ENCODE peak calls at places on chromosomes 4 and X, in ten cellular contexts. O, R, V, N, F, D, E, G, B and H are unnamed samples.

GRCh38 chr4:155099231-155099630 is 109.2 kb upstream of the NPY2R start:
- DNase-seq in O (no peak), G (no peak), N (no peak), V (no peak), R (no peak), E (no peak), D (no peak), B (no peak), F (no peak), H (no peak)

GRCh38 chrX:136076942-136077341 is 70.4 kb upstream of the FHL1 start:
- DNase-seq in N (no peak), F (no peak), E (no peak), D (no peak), G (no peak), B (no peak), R (no peak), O (no peak), V (no peak), H (no peak)

GRCh38 chrX:68183612-68184214 is 249.6 kb downstream of the OPHN1 start:
- DNase-seq in F (no peak), B (no peak), N (no peak), D (no peak), R (no peak), V (no peak), G (no peak), O (no peak), E (no peak), H (no peak)

GRCh38 chr4:179607003-179607402 is 2164.8 kb upstream of the AGA start:
- DNase-seq in O (no peak), R (no peak), E (no peak), G (no peak), V (no peak), D (no peak), B (no peak), F (no peak), N (no peak), H (no peak)

GRCh38 chrX:630007-630921 is at the start of gene SHOX:
- DNase-seq in N (no peak), D (no peak), V (peak), F (no peak), G (no peak), B (no peak), R (no peak), E (no peak), O (no peak), H (peak)

GRCh38 chr4:53895137-53895536 is 169.3 kb downstream of the CHIC2 start:
- DNase-seq in N (no peak), F (no peak), R (no peak), E (no peak), O (no peak), G (no peak), B (no peak), V (no peak), D (no peak), H (no peak)

GRCh38 chr4:139753686-139754085 is 88.1 kb downstream of the MGST2 start:
- DNase-seq in G (no peak), N (no peak), B (no peak), F (no peak), D (no peak), O (no peak), V (no peak), R (no peak), E (no peak), H (no peak)

GRCh38 chrX:19625612-19626011 is 110.3 kb upstream of the MAP3K15 start:
- DNase-seq in D (peak), F (no peak), N (no peak), G (no peak), V (no peak), E (no peak), B (no peak), R (no peak), O (peak), H (no peak)

GRCh38 chr4:137993232-137993631 is 248.9 kb downstream of the SLC7A11 start:
- DNase-seq in B (no peak), N (no peak), R (no peak), O (no peak), G (no peak), D (no peak), E (no peak), F (no peak), V (no peak), H (no peak)

GRCh38 chr4:47720787-47721186 is 117.1 kb downstream of the CORIN start:
- DNase-seq in F (no peak), G (no peak), R (no peak), D (no peak), O (no peak), B (no peak), N (no peak), V (no peak), E (no peak), H (no peak)

GRCh38 chrX:153901753-153902140 is 2.7 kb upstream of the AVPR2 start:
- DNase-seq in B (no peak), E (no peak), V (no peak), O (no peak), G (no peak), N (no peak), F (no peak), D (no peak), R (no peak), H (no peak)

GRCh38 chrX:41389311-41389888 is 55.4 kb downstream of the DDX3X start:
- DNase-seq in D (no peak), B (no peak), O (peak), E (no peak), N (no peak), V (no peak), G (no peak), F (no peak), R (no peak), H (no peak)

GRCh38 chr4:183098080-183098722 is 856 bp upstream of the WWC2 start:
- DNase-seq in O (peak), F (no peak), N (peak), V (peak), D (peak), R (peak), G (peak), E (peak), B (peak), H (peak)

GRCh38 chrX:13087322-13088154 is 43.1 kb upstream of the FAM9C start:
- DNase-seq in O (peak), D (peak), G (peak), F (no peak), E (no peak), V (no peak), B (peak), R (no peak), N (peak), H (no peak)

GRCh38 chr4:129708776-129709175 is 612.8 kb downstream of the C4orf33 start:
- DNase-seq in V (no peak), F (no peak), D (no peak), R (no peak), G (no peak), N (no peak), E (no peak), B (no peak), O (no peak), H (no peak)

GRCh38 chr4:29336851-29337250 is 1383.3 kb upstream of the PCDH7 start:
- DNase-seq in V (no peak), N (no peak), F (no peak), G (no peak), B (no peak), R (no peak), E (no peak), O (no peak), D (no peak), H (no peak)

GRCh38 chr4:72312032-72312650 is 256.9 kb downstream of the ADAMTS3 start:
- DNase-seq in R (no peak), G (no peak), V (peak), D (no peak), B (no peak), O (peak), E (peak), N (no peak), F (peak), H (no peak)

GRCh38 chrX:70171636-70172035 is 5.6 kb upstream of the DGAT2L6 start:
- DNase-seq in B (no peak), R (no peak), V (no peak), F (no peak), D (no peak), N (no peak), G (no peak), O (no peak), E (no peak), H (no peak)

GRCh38 chr4:188329526-188329925 is 190.3 kb downstream of the TRIML1 start:
- DNase-seq in F (no peak), N (no peak), B (no peak), G (no peak), O (no peak), D (no peak), R (no peak), E (no peak), V (no peak), H (no peak)

GRCh38 chrX:115023811-115024210 is 6.4 kb upstream of the IL13RA2 start:
- DNase-seq in F (no peak), V (no peak), R (no peak), O (no peak), G (no peak), B (no peak), N (no peak), D (no peak), E (no peak), H (no peak)

GRCh38 chr4:4529412-4529811 is 12.4 kb downstream of the STX18 start:
- DNase-seq in R (no peak), D (no peak), O (no peak), G (no peak), F (no peak), N (no peak), V (no peak), E (no peak), B (no peak), H (no peak)

GRCh38 chrX:104098151-104098808 is 14.0 kb upstream of the ZCCHC18 start:
- DNase-seq in O (peak), V (no peak), N (peak), G (peak), F (peak), E (peak), D (peak), B (peak), R (peak), H (no peak)

GRCh38 chr4:74284074-74284473 is 24.2 kb upstream of the EPGN start:
- DNase-seq in B (no peak), R (no peak), G (no peak), N (no peak), O (no peak), E (peak), D (no peak), F (no peak), V (no peak), H (no peak)

GRCh38 chr4:146846882-146847281 is 98.8 kb downstream of the TTC29 start:
- DNase-seq in G (no peak), B (no peak), R (no peak), E (no peak), D (no peak), O (no peak), F (no peak), V (no peak), N (no peak), H (no peak)

GRCh38 chr4:47002593-47002992 is 9.2 kb upstream of the GABRA4 start:
- DNase-seq in N (no peak), E (no peak), O (no peak), R (no peak), D (no peak), V (no peak), B (no peak), G (no peak), F (peak), H (no peak)

GRCh38 chr4:4784379-4784778 is 75.1 kb upstream of the MSX1 start:
- DNase-seq in B (no peak), O (no peak), E (no peak), F (no peak), V (no peak), G (no peak), R (no peak), N (no peak), D (no peak), H (peak)

GRCh38 chr4:176189891-176190795 is 5.2 kb downstream of the SPATA4 start:
- DNase-seq in O (no peak), F (no peak), N (no peak), D (no peak), B (no peak), R (no peak), E (no peak), V (no peak), G (no peak), H (no peak)

GRCh38 chrX:103825881-103826280 is 6.2 kb downstream of the RAB9B start:
- DNase-seq in E (no peak), N (no peak), R (no peak), O (no peak), B (no peak), F (no peak), D (no peak), V (no peak), G (no peak), H (no peak)

GRCh38 chr4:156672492-156672891 is 299.1 kb downstream of the PDGFC start:
- DNase-seq in N (no peak), V (no peak), R (no peak), F (no peak), E (peak), D (no peak), G (no peak), O (no peak), B (no peak), H (no peak)

GRCh38 chr4:81173213-81173612 is 41.8 kb downstream of the PRKG2 start:
- DNase-seq in V (no peak), F (no peak), D (no peak), G (no peak), R (no peak), E (peak), O (no peak), B (no peak), N (no peak), H (no peak)

GRCh38 chr4:149823770-149824221 is 8.2 kb upstream of the IQCM start:
- DNase-seq in B (no peak), E (peak), G (no peak), D (no peak), R (no peak), F (no peak), V (no peak), O (no peak), N (no peak), H (no peak)

GRCh38 chr4:188454573-188454972 is 315.3 kb downstream of the TRIML1 start:
- DNase-seq in N (no peak), E (no peak), R (no peak), V (no peak), F (no peak), O (no peak), G (no peak), B (no peak), D (no peak), H (no peak)

GRCh38 chr4:128279624-128280225 is 7.9 kb downstream of the PGRMC2 start:
- DNase-seq in E (no peak), R (no peak), O (no peak), D (no peak), V (no peak), G (no peak), N (no peak), B (no peak), F (no peak), H (no peak)

GRCh38 chr4:139521764-139522373 is 34.1 kb downstream of the SETD7 start:
- DNase-seq in R (no peak), V (no peak), G (no peak), F (peak), D (no peak), N (no peak), B (no peak), E (no peak), O (no peak), H (no peak)

GRCh38 chr4:53127365-53127764 is 238.5 kb downstream of the SCFD2 start:
- DNase-seq in F (no peak), R (no peak), E (no peak), B (no peak), N (no peak), O (no peak), D (no peak), V (no peak), G (no peak), H (no peak)

GRCh38 chrX:2928127-2928582 is 984 bp downstream of the ARSD start:
- DNase-seq in V (no peak), F (no peak), R (peak), O (peak), B (no peak), G (no peak), E (no peak), N (no peak), D (no peak), H (peak)

GRCh38 chrX:110086162-110086915 is 83.4 kb downstream of the TMEM164 start:
- DNase-seq in E (peak), G (no peak), O (no peak), F (no peak), D (no peak), V (no peak), B (no peak), R (no peak), N (no peak), H (no peak)